ENCODE peak calls at places on chromosome 10, in eight cellular contexts. Y is activated CD8-positive, alpha-beta memory T cell treated with anti-CD3 and anti-CD28 coated beads, Interleukin-2, amount 50 U/mL, for 48 hours; K is PC-3; Z is NAMALWA; L is naive thymus-derived CD8-positive, alpha-beta T cell; S is HuH-7.5; X is RCC 7860; O is mesothelial cell of epicardium. V is an unnamed sample.

GRCh38 chr10:61899045-61899444 is 2.5 kb upstream of the ARID5B start:
- DNase-seq in Y (no peak), K (peak; percentile 100), Z (peak; percentile 51), L (no peak), S (no peak), X (peak; percentile 29), O (no peak), V (peak; percentile 89)

GRCh38 chr10:16195178-16195769 is 241.5 kb upstream of the PTER start:
- DNase-seq in Y (no peak), K (no peak), Z (no peak), L (no peak), S (no peak), X (no peak), O (no peak), V (no peak)

GRCh38 chr10:112915590-112916572 is 34.2 kb upstream of the TCF7L2 start:
- DNase-seq in Y (no peak), K (peak; percentile 85), Z (no peak), L (no peak), S (peak; percentile 44), X (peak; percentile 84), O (no peak), V (no peak)

GRCh38 chr10:44893604-44894468 is 17.3 kb upstream of the TMEM72 start:
- DNase-seq in Y (no peak), K (no peak), Z (no peak), L (no peak), S (no peak), X (no peak), O (no peak), V (no peak)

GRCh38 chr10:106401161-106401560 is 763.3 kb downstream of the SORCS1 start:
- DNase-seq in Y (no peak), K (peak; percentile 63), Z (peak; percentile 5), L (no peak), S (no peak), X (no peak), O (no peak), V (peak; percentile 73)

GRCh38 chr10:77531441-77532001 is 106.1 kb downstream of the KCNMA1 start:
- DNase-seq in Y (no peak), K (peak; percentile 99), Z (no peak), L (no peak), S (no peak), X (peak; percentile 89), O (no peak), V (peak; percentile 87)

GRCh38 chr10:124728071-124728829 is 15.9 kb downstream of the FAM53B start:
- DNase-seq in Y (no peak), K (no peak), Z (peak; percentile 53), L (no peak), S (no peak), X (no peak), O (no peak), V (no peak)

GRCh38 chr10:108598320-108598695 is 1325.0 kb downstream of the XPNPEP1 start:
- DNase-seq in Y (no peak), K (no peak), Z (no peak), L (no peak), S (no peak), X (no peak), O (no peak), V (no peak)

GRCh38 chr10:100186253-100186780 is 488 bp upstream of the ERLIN1 start:
- DNase-seq in Y (peak; percentile 55), K (peak; percentile 25), Z (no peak), L (no peak), S (peak; percentile 13), X (peak; percentile 30), O (no peak), V (peak; percentile 76)

GRCh38 chr10:99784025-99784730 is 1.7 kb downstream of the ABCC2 start:
- DNase-seq in Y (no peak), K (peak; percentile 59), Z (no peak), L (no peak), S (no peak), X (peak; percentile 66), O (no peak), V (peak; percentile 52)

GRCh38 chr10:101046332-101047238 is 15.2 kb upstream of the KAZALD1 start:
- DNase-seq in Y (no peak), K (no peak), Z (no peak), L (no peak), S (no peak), X (no peak), O (no peak), V (peak; percentile 73)

GRCh38 chr10:12299222-12299973 is 49.9 kb upstream of the CAMK1D start:
- DNase-seq in Y (no peak), K (no peak), Z (no peak), L (no peak), S (no peak), X (no peak), O (no peak), V (no peak)

GRCh38 chr10:131825960-131826650 is 74.7 kb upstream of the PPP2R2D start:
- DNase-seq in Y (no peak), K (no peak), Z (no peak), L (no peak), S (no peak), X (no peak), O (no peak), V (no peak)

GRCh38 chr10:72719941-72720592 is 28.1 kb downstream of the MCU start:
- DNase-seq in Y (no peak), K (peak; percentile 45), Z (no peak), L (no peak), S (no peak), X (no peak), O (no peak), V (no peak)

GRCh38 chr10:80535671-80536360 is 1.9 kb upstream of the SH2D4B start:
- DNase-seq in Y (peak; percentile 87), K (no peak), Z (no peak), L (peak; percentile 77), S (no peak), X (no peak), O (peak; percentile 49), V (peak; percentile 59)

GRCh38 chr10:12847361-12847975 is 154.0 kb downstream of the CCDC3 start:
- DNase-seq in Y (peak; percentile 82), K (no peak), Z (peak; percentile 61), L (no peak), S (no peak), X (no peak), O (no peak), V (peak; percentile 67)

GRCh38 chr10:53447576-53447975 is 675.0 kb upstream of the MBL2 start:
- DNase-seq in Y (no peak), K (no peak), Z (no peak), L (no peak), S (no peak), X (no peak), O (no peak), V (no peak)

GRCh38 chr10:2920166-2920565 is 147.2 kb upstream of the PFKP start:
- DNase-seq in Y (no peak), K (no peak), Z (no peak), L (no peak), S (no peak), X (no peak), O (no peak), V (no peak)

GRCh38 chr10:89563861-89564478 is 28.6 kb upstream of the SLC16A12 start:
- DNase-seq in Y (no peak), K (peak; percentile 73), Z (peak; percentile 64), L (no peak), S (peak; percentile 16), X (peak; percentile 63), O (no peak), V (peak; percentile 63)

GRCh38 chr10:104300002-104300735 is 31.2 kb downstream of the GSTO2 start:
- DNase-seq in Y (no peak), K (peak; percentile 31), Z (no peak), L (no peak), S (no peak), X (peak; percentile 23), O (no peak), V (no peak)

GRCh38 chr10:46293832-46294640 is 7.2 kb downstream of the ANTXRL start:
- DNase-seq in Y (peak; percentile 34), K (peak; percentile 22), Z (no peak), L (no peak), S (peak; percentile 43), X (no peak), O (no peak), V (no peak)

V was measured in A673.